ENCODE peak calls at places on chromosomes 11 and 22, in six cellular contexts. One of them, this sample, is unnamed.
A peak's percentile ranks its signal among the peaks of the same experiment; 100 is the strongest.

GRCh38 chr11:118827118-118827517 is 36.2 kb upstream of the DDX6 start:
- DNase-seq in NCI-H146: no peak
- DNase-seq in stimulated activated CD8-positive, alpha-beta memory T cell treated with anti-CD3 and anti-CD28 coated beads, Interleukin-12 subunit alpha, Interleukin-12 subunit beta, amount 100 ng/mL, for 4 hours: no peak
- DNase-seq in NCI-H1417: no peak
- DNase-seq in midbrain: no peak
- DNase-seq in C1 segment of cervical spinal cord: no peak
- DNase-seq in this sample: no peak

GRCh38 chr11:34068098-34068497 is 16.6 kb downstream of the CAPRIN1 start:
- DNase-seq in NCI-H1417: no peak
- DNase-seq in NCI-H146: no peak
- DNase-seq in stimulated activated CD8-positive, alpha-beta memory T cell treated with anti-CD3 and anti-CD28 coated beads, Interleukin-12 subunit alpha, Interleukin-12 subunit beta, amount 100 ng/mL, for 4 hours: no peak
- DNase-seq in C1 segment of cervical spinal cord: no peak
- DNase-seq in midbrain: no peak
- DNase-seq in this sample: no peak

GRCh38 chr11:26348776-26349175 is 16.8 kb downstream of the ANO3 start:
- DNase-seq in NCI-H146: no peak
- DNase-seq in midbrain: no peak
- DNase-seq in stimulated activated CD8-positive, alpha-beta memory T cell treated with anti-CD3 and anti-CD28 coated beads, Interleukin-12 subunit alpha, Interleukin-12 subunit beta, amount 100 ng/mL, for 4 hours: no peak
- DNase-seq in C1 segment of cervical spinal cord: no peak
- DNase-seq in NCI-H1417: no peak
- DNase-seq in this sample: no peak

GRCh38 chr11:120722539-120722938 is 211.0 kb downstream of the GRIK4 start:
- DNase-seq in stimulated activated CD8-positive, alpha-beta memory T cell treated with anti-CD3 and anti-CD28 coated beads, Interleukin-12 subunit alpha, Interleukin-12 subunit beta, amount 100 ng/mL, for 4 hours: no peak
- DNase-seq in NCI-H1417: no peak
- DNase-seq in NCI-H146: no peak
- DNase-seq in C1 segment of cervical spinal cord: no peak
- DNase-seq in midbrain: no peak
- DNase-seq in this sample: no peak

GRCh38 chr11:44583353-44583669 is 17.8 kb downstream of the CD82 start:
- DNase-seq in stimulated activated CD8-positive, alpha-beta memory T cell treated with anti-CD3 and anti-CD28 coated beads, Interleukin-12 subunit alpha, Interleukin-12 subunit beta, amount 100 ng/mL, for 4 hours: no peak
- DNase-seq in C1 segment of cervical spinal cord: no peak
- DNase-seq in NCI-H1417: no peak
- DNase-seq in NCI-H146: no peak
- DNase-seq in midbrain: no peak
- DNase-seq in this sample: no peak

GRCh38 chr11:13663631-13664071 is 4.8 kb upstream of the FAR1 start:
- DNase-seq in NCI-H146: no peak
- DNase-seq in C1 segment of cervical spinal cord: no peak
- DNase-seq in midbrain: no peak
- DNase-seq in NCI-H1417: no peak
- DNase-seq in stimulated activated CD8-positive, alpha-beta memory T cell treated with anti-CD3 and anti-CD28 coated beads, Interleukin-12 subunit alpha, Interleukin-12 subunit beta, amount 100 ng/mL, for 4 hours: no peak
- DNase-seq in this sample: no peak

GRCh38 chr22:30314918-30315317 is 11.8 kb downstream of the TBC1D10A start:
- DNase-seq in NCI-H1417: no peak
- DNase-seq in NCI-H146: no peak
- DNase-seq in C1 segment of cervical spinal cord: no peak
- DNase-seq in stimulated activated CD8-positive, alpha-beta memory T cell treated with anti-CD3 and anti-CD28 coated beads, Interleukin-12 subunit alpha, Interleukin-12 subunit beta, amount 100 ng/mL, for 4 hours: peak; percentile 21
- DNase-seq in midbrain: no peak
- DNase-seq in this sample: no peak

GRCh38 chr11:27216268-27217149 is 146.5 kb downstream of the CCDC34 start:
- DNase-seq in NCI-H1417: no peak
- DNase-seq in NCI-H146: no peak
- DNase-seq in midbrain: no peak
- DNase-seq in C1 segment of cervical spinal cord: peak; percentile 2
- DNase-seq in stimulated activated CD8-positive, alpha-beta memory T cell treated with anti-CD3 and anti-CD28 coated beads, Interleukin-12 subunit alpha, Interleukin-12 subunit beta, amount 100 ng/mL, for 4 hours: no peak
- DNase-seq in this sample: peak; percentile 66

GRCh38 chr11:48090174-48090573 is 109.8 kb downstream of the PTPRJ start:
- DNase-seq in C1 segment of cervical spinal cord: no peak
- DNase-seq in NCI-H1417: no peak
- DNase-seq in stimulated activated CD8-positive, alpha-beta memory T cell treated with anti-CD3 and anti-CD28 coated beads, Interleukin-12 subunit alpha, Interleukin-12 subunit beta, amount 100 ng/mL, for 4 hours: no peak
- DNase-seq in midbrain: no peak
- DNase-seq in NCI-H146: no peak
- DNase-seq in this sample: no peak

GRCh38 chr11:119476666-119477331 is 53.8 kb upstream of the THY1 start:
- DNase-seq in midbrain: no peak
- DNase-seq in NCI-H146: no peak
- DNase-seq in stimulated activated CD8-positive, alpha-beta memory T cell treated with anti-CD3 and anti-CD28 coated beads, Interleukin-12 subunit alpha, Interleukin-12 subunit beta, amount 100 ng/mL, for 4 hours: no peak
- DNase-seq in C1 segment of cervical spinal cord: no peak
- DNase-seq in NCI-H1417: no peak
- DNase-seq in this sample: no peak

GRCh38 chr11:45664376-45665205 is 831 bp downstream of the CHST1 start:
- DNase-seq in stimulated activated CD8-positive, alpha-beta memory T cell treated with anti-CD3 and anti-CD28 coated beads, Interleukin-12 subunit alpha, Interleukin-12 subunit beta, amount 100 ng/mL, for 4 hours: no peak
- DNase-seq in C1 segment of cervical spinal cord: no peak
- DNase-seq in midbrain: no peak
- DNase-seq in NCI-H1417: peak; percentile 54
- DNase-seq in NCI-H146: peak; percentile 54
- DNase-seq in this sample: peak; percentile 68

GRCh38 chr11:820655-821512 is 2.2 kb downstream of the PNPLA2 start:
- DNase-seq in stimulated activated CD8-positive, alpha-beta memory T cell treated with anti-CD3 and anti-CD28 coated beads, Interleukin-12 subunit alpha, Interleukin-12 subunit beta, amount 100 ng/mL, for 4 hours: no peak
- DNase-seq in NCI-H1417: no peak
- DNase-seq in midbrain: peak; percentile 24
- DNase-seq in NCI-H146: no peak
- DNase-seq in C1 segment of cervical spinal cord: peak; percentile 33
- DNase-seq in this sample: no peak

GRCh38 chr22:37566903-37567798 is 6.9 kb downstream of the CDC42EP1 start:
- DNase-seq in NCI-H1417: peak; percentile 40
- DNase-seq in midbrain: peak; percentile 82
- DNase-seq in stimulated activated CD8-positive, alpha-beta memory T cell treated with anti-CD3 and anti-CD28 coated beads, Interleukin-12 subunit alpha, Interleukin-12 subunit beta, amount 100 ng/mL, for 4 hours: peak; percentile 78
- DNase-seq in NCI-H146: peak; percentile 53
- DNase-seq in C1 segment of cervical spinal cord: peak; percentile 57
- DNase-seq in this sample: peak; percentile 89

GRCh38 chr22:47724030-47724429 is 961.6 kb downstream of the TBC1D22A start:
- DNase-seq in midbrain: no peak
- DNase-seq in NCI-H1417: no peak
- DNase-seq in stimulated activated CD8-positive, alpha-beta memory T cell treated with anti-CD3 and anti-CD28 coated beads, Interleukin-12 subunit alpha, Interleukin-12 subunit beta, amount 100 ng/mL, for 4 hours: no peak
- DNase-seq in NCI-H146: no peak
- DNase-seq in C1 segment of cervical spinal cord: no peak
- DNase-seq in this sample: no peak

GRCh38 chr11:1335811-1336761 is 26.7 kb upstream of the TOLLIP start:
- DNase-seq in midbrain: peak; percentile 41
- DNase-seq in NCI-H1417: peak; percentile 44
- DNase-seq in NCI-H146: peak; percentile 76
- DNase-seq in C1 segment of cervical spinal cord: no peak
- DNase-seq in stimulated activated CD8-positive, alpha-beta memory T cell treated with anti-CD3 and anti-CD28 coated beads, Interleukin-12 subunit alpha, Interleukin-12 subunit beta, amount 100 ng/mL, for 4 hours: peak; percentile 33
- DNase-seq in this sample: peak; percentile 84

GRCh38 chr22:39311592-39312400 is 7.6 kb downstream of the RPL3 start:
- DNase-seq in C1 segment of cervical spinal cord: no peak
- DNase-seq in midbrain: no peak
- DNase-seq in NCI-H146: no peak
- DNase-seq in stimulated activated CD8-positive, alpha-beta memory T cell treated with anti-CD3 and anti-CD28 coated beads, Interleukin-12 subunit alpha, Interleukin-12 subunit beta, amount 100 ng/mL, for 4 hours: no peak
- DNase-seq in NCI-H1417: no peak
- DNase-seq in this sample: no peak

GRCh38 chr11:35605691-35606090 is 12.6 kb upstream of the FJX1 start:
- DNase-seq in midbrain: peak; percentile 79
- DNase-seq in NCI-H146: no peak
- DNase-seq in stimulated activated CD8-positive, alpha-beta memory T cell treated with anti-CD3 and anti-CD28 coated beads, Interleukin-12 subunit alpha, Interleukin-12 subunit beta, amount 100 ng/mL, for 4 hours: no peak
- DNase-seq in NCI-H1417: no peak
- DNase-seq in C1 segment of cervical spinal cord: peak; percentile 68
- DNase-seq in this sample: no peak

GRCh38 chr11:77095551-77096490 is 6.8 kb upstream of the OMP start:
- DNase-seq in NCI-H146: no peak
- DNase-seq in stimulated activated CD8-positive, alpha-beta memory T cell treated with anti-CD3 and anti-CD28 coated beads, Interleukin-12 subunit alpha, Interleukin-12 subunit beta, amount 100 ng/mL, for 4 hours: no peak
- DNase-seq in NCI-H1417: no peak
- DNase-seq in midbrain: no peak
- DNase-seq in C1 segment of cervical spinal cord: no peak
- DNase-seq in this sample: no peak

GRCh38 chr22:19470010-19470409 is 9.0 kb downstream of the UFD1 start:
- DNase-seq in midbrain: no peak
- DNase-seq in NCI-H1417: no peak
- DNase-seq in NCI-H146: no peak
- DNase-seq in C1 segment of cervical spinal cord: no peak
- DNase-seq in stimulated activated CD8-positive, alpha-beta memory T cell treated with anti-CD3 and anti-CD28 coated beads, Interleukin-12 subunit alpha, Interleukin-12 subunit beta, amount 100 ng/mL, for 4 hours: no peak
- DNase-seq in this sample: no peak

GRCh38 chr22:42820075-42820763 is 36.9 kb downstream of the ARFGAP3 start:
- DNase-seq in stimulated activated CD8-positive, alpha-beta memory T cell treated with anti-CD3 and anti-CD28 coated beads, Interleukin-12 subunit alpha, Interleukin-12 subunit beta, amount 100 ng/mL, for 4 hours: no peak
- DNase-seq in NCI-H1417: peak; percentile 24
- DNase-seq in NCI-H146: no peak
- DNase-seq in C1 segment of cervical spinal cord: no peak
- DNase-seq in midbrain: no peak
- DNase-seq in this sample: no peak

GRCh38 chr11:121933294-121933693 is 182.7 kb downstream of the BLID start:
- DNase-seq in NCI-H146: no peak
- DNase-seq in NCI-H1417: no peak
- DNase-seq in C1 segment of cervical spinal cord: no peak
- DNase-seq in stimulated activated CD8-positive, alpha-beta memory T cell treated with anti-CD3 and anti-CD28 coated beads, Interleukin-12 subunit alpha, Interleukin-12 subunit beta, amount 100 ng/mL, for 4 hours: no peak
- DNase-seq in midbrain: no peak
- DNase-seq in this sample: no peak

GRCh38 chr11:36452987-36453386 is 57.1 kb downstream of the TRAF6 start:
- DNase-seq in NCI-H146: no peak
- DNase-seq in stimulated activated CD8-positive, alpha-beta memory T cell treated with anti-CD3 and anti-CD28 coated beads, Interleukin-12 subunit alpha, Interleukin-12 subunit beta, amount 100 ng/mL, for 4 hours: no peak
- DNase-seq in C1 segment of cervical spinal cord: no peak
- DNase-seq in NCI-H1417: no peak
- DNase-seq in midbrain: no peak
- DNase-seq in this sample: no peak

GRCh38 chr11:69703711-69704507 is at the start of gene FGF19:
- DNase-seq in midbrain: no peak
- DNase-seq in stimulated activated CD8-positive, alpha-beta memory T cell treated with anti-CD3 and anti-CD28 coated beads, Interleukin-12 subunit alpha, Interleukin-12 subunit beta, amount 100 ng/mL, for 4 hours: no peak
- DNase-seq in NCI-H146: no peak
- DNase-seq in C1 segment of cervical spinal cord: no peak
- DNase-seq in NCI-H1417: peak; percentile 29
- DNase-seq in this sample: peak; percentile 45